ENCODE peak calls at places on chromosomes 6 and 20, in five cellular contexts. T, F, V, B and G are unnamed samples.

GRCh38 chr6:153129873-153130514 is 1.1 kb downstream of the RGS17 start:
- DNase-seq in B (no peak), V (no peak), T (peak; percentile 23), F (no peak), G (no peak)

GRCh38 chr6:125198285-125199009 is 44.9 kb downstream of the TPD52L1 start:
- DNase-seq in F (no peak), V (no peak), T (no peak), B (no peak), G (no peak)

GRCh38 chr6:47083586-47084047 is 41.5 kb upstream of the ADGRF1 start:
- DNase-seq in T (peak; percentile 94), F (peak; percentile 83), V (peak; percentile 82), B (no peak), G (peak; percentile 90)

GRCh38 chr20:19601133-19601810 is 156.8 kb upstream of the RIN2 start:
- DNase-seq in F (no peak), T (no peak), V (no peak), B (no peak), G (no peak)

GRCh38 chr6:66128676-66129075 is 421.6 kb upstream of the EYS start:
- DNase-seq in V (no peak), T (no peak), B (no peak), F (no peak), G (no peak)

GRCh38 chr6:14841901-14842421 is 403.9 kb upstream of the JARID2 start:
- DNase-seq in V (no peak), T (no peak), B (no peak), F (no peak), G (no peak)

GRCh38 chr20:2701671-2702081 is 9.1 kb downstream of the EBF4 start:
- DNase-seq in B (no peak), F (no peak), T (no peak), V (no peak), G (no peak)

GRCh38 chr6:86500035-86500434 is 437.3 kb upstream of the HTR1E start:
- DNase-seq in F (no peak), T (no peak), B (no peak), V (no peak), G (no peak)

GRCh38 chr6:56692586-56693245 is 50.0 kb upstream of the DST start:
- DNase-seq in F (no peak), V (no peak), B (no peak), T (no peak), G (no peak)

GRCh38 chr6:155678361-155678760 is 222.7 kb upstream of the NOX3 start:
- DNase-seq in V (no peak), T (no peak), B (no peak), F (no peak), G (no peak)

GRCh38 chr6:2611092-2611491 is 139.6 kb downstream of the MYLK4 start:
- DNase-seq in V (no peak), B (no peak), T (no peak), F (no peak), G (no peak)

GRCh38 chr20:25139061-25139705 is 56.3 kb upstream of the ENTPD6 start:
- DNase-seq in B (no peak), T (no peak), F (no peak), V (no peak), G (no peak)

GRCh38 chr6:150256618-150257272 is 112.1 kb upstream of the IYD start:
- DNase-seq in F (no peak), T (no peak), V (no peak), B (no peak), G (no peak)

GRCh38 chr20:47258745-47259695 is 97.5 kb downstream of the ZMYND8 start:
- DNase-seq in B (no peak), T (no peak), F (no peak), V (no peak), G (peak; percentile 79)

GRCh38 chr6:119349041-119349340 is 570 bp downstream of the MAN1A1 start:
- DNase-seq in B (no peak), V (peak; percentile 87), F (no peak), T (no peak), G (no peak)

GRCh38 chr6:53691252-53691651 is 25.7 kb upstream of the KLHL31 start:
- DNase-seq in F (no peak), T (no peak), B (no peak), V (no peak), G (no peak)

GRCh38 chr20:47468290-47469050 is 33.2 kb upstream of the NCOA3 start:
- DNase-seq in V (no peak), F (no peak), T (no peak), B (no peak), G (no peak)

GRCh38 chr20:47740225-47741184 is 44.8 kb downstream of the SULF2 start:
- DNase-seq in T (no peak), V (peak; percentile 79), F (peak; percentile 36), B (no peak), G (peak; percentile 29)

GRCh38 chr6:13629459-13630116 is 14.5 kb downstream of the NOL7 start:
- DNase-seq in B (no peak), V (no peak), F (no peak), T (no peak), G (no peak)

GRCh38 chr6:11785953-11786579 is 7.5 kb upstream of the ADTRP start:
- DNase-seq in B (peak; percentile 4), F (peak; percentile 51), T (no peak), V (no peak), G (no peak)

GRCh38 chr6:44234101-44235090 is 11.0 kb downstream of the SLC29A1 start:
- DNase-seq in V (peak; percentile 77), T (peak; percentile 83), B (no peak), F (peak; percentile 60), G (peak; percentile 90)

GRCh38 chr6:143396497-143397228 is 53.8 kb downstream of the ADAT2 start:
- DNase-seq in T (no peak), V (no peak), B (no peak), F (no peak), G (no peak)

GRCh38 chr6:42932412-42932811 is 3.1 kb downstream of the CNPY3 start:
- DNase-seq in B (no peak), T (no peak), V (no peak), F (no peak), G (no peak)

GRCh38 chr20:15491564-15491963 is 1081.7 kb downstream of the KIF16B start:
- DNase-seq in V (no peak), T (no peak), B (no peak), F (no peak), G (no peak)

GRCh38 chr6:1789092-1789491 is 179.4 kb downstream of the FOXC1 start:
- DNase-seq in V (no peak), B (no peak), F (no peak), T (no peak), G (no peak)

GRCh38 chr20:2698186-2698817 is 5.7 kb downstream of the EBF4 start:
- DNase-seq in F (no peak), B (no peak), T (no peak), V (no peak), G (no peak)

DNA sequence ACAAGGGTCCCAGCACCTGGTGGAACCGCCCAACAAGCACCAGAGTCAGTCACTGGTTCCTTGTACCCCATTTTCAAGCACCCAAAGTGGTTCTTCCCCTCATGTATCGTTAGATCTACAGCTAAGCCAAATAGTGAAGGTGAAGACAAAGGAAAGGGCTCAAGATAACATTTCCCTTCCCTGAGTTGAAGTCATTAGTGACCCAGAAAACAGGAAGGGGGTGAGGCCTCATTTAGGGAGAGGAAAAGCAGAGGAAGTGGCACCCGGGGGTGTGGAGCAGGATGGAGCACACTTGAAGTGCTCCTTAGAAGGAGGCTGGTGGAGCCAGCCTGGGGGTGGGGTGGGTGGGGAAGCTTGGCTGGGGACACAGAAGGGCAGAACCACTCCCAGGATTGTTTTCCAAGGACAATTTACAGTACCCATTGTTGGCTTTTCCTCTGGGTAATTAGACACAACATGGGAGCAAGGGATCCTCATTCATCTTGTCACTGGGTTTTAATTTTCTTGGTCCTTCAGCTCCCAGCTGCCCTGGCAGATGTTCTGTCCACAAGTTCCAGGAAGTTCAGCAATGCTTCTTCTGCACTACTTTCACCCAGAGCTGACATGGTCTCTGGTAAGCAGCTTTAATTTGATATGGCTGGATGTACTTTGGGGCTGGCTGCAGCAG is 73.3 kb upstream of the CD93 start:
- DNase-seq in T (no peak), F (no peak), V (no peak), B (no peak), G (no peak)
- H3K27ac ChIP-seq in T (no peak overlapping the region), F (no peak overlapping the region), V (peak overlapping the region; percentile 48), B (no peak overlapping the region), G (peak overlapping the region; percentile 63)

DNA sequence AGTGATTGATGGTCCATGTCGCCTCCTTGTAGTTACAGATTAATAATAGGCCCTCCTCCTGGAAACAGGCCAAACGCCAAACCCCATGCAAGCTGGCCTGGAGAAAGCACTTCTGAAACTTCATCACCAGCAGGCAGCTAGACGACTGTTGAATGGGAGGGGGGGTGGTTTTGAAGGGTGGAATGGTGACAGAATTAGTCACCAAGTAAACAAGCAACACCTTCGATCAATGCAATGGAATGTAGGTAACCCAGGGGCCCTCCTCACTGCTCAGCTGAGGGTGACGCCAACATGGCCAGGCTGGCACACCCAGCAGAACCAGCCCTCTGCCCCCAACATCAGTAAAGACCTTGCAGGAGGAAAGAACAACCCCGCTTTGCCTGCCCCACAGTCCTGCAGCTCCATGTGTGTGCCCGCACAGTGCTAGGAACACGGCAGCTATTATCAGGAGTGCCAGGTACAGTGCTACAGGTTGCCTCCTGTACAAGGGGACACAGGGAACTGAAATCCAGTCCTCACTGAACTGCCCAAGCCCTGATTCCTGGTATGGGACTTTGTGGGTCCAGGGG is 2.7 kb downstream of the BCAS1 start:
- DNase-seq in F (peak; percentile 92), T (no peak), V (no peak), B (no peak), G (no peak)
- H3K4me1 ChIP-seq in F (peaks cover 6% of the 10 kb centered on the region), T (no peaks in the 10 kb centered on the region), V (no peaks in the 10 kb centered on the region), B (no peaks in the 10 kb centered on the region), G (no peaks in the 10 kb centered on the region)

GRCh38 chr20:53803492-53804155 is 210.0 kb upstream of the ZNF217 start:
- DNase-seq in B (no peak), T (no peak), F (no peak), V (no peak), G (no peak)

GRCh38 chr20:53801609-53802370 is 208.2 kb upstream of the ZNF217 start:
- DNase-seq in T (no peak), F (no peak), B (no peak), V (no peak), G (no peak)

GRCh38 chr20:53797085-53797484 is 203.4 kb upstream of the ZNF217 start:
- DNase-seq in V (no peak), F (no peak), B (no peak), T (no peak), G (no peak)

GRCh38 chr20:53800418-53800817 is 206.8 kb upstream of the ZNF217 start:
- DNase-seq in T (no peak), B (no peak), F (no peak), V (no peak), G (no peak)

DNA sequence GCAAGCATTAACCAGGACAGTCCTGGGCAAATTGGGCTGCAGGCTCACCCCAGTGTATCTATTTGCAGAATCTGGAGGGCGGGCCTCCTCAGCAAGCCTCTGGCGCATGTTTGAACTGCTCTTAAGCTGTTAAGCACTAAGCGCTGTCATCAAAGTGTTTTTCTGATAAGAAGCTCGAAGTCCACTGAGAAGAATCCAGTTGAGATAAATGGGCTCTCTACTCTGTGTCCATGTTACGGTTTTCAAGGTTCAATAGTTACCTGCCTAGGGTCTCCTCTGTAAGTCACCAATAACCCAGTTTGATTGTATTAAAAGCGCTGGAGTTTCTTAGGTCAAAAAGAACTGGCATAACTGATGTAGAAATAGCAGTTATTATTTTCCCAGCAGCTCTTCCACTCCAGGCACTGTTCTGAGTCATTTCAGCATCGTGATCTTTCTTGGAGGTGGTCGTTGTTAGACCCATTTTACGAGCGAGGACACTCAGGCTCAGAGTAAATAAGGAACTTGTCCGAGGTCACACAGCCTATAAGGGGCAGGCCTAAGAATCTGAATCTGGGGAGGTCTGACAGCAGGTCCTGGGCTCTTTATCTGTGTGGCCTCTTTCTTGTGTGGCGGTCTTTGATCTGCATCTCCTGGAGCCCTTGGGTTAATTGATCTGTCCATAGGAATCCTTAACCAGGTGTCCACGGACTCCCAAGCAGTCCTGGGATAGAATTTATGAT is 207.4 kb upstream of the ZNF217 start:
- DNase-seq in B (no peak), T (no peak), V (no peak), F (no peak), G (no peak)
- H3K27ac ChIP-seq in B (no peak overlapping the region), T (no peak overlapping the region), V (no peak overlapping the region), F (no peak overlapping the region), G (no peak overlapping the region)

GRCh38 chr6:139161169-139161568 is 26.3 kb downstream of the HECA start:
- DNase-seq in B (peak; percentile 60), F (no peak), T (no peak), V (no peak), G (no peak)
- H3K4me1 ChIP-seq in B (peaks cover 92% of the 10 kb centered on the region), F (no peaks in the 10 kb centered on the region), T (peaks cover 1% of the 10 kb centered on the region), V (peaks cover 12% of the 10 kb centered on the region), G (peaks cover 81% of the 10 kb centered on the region)